ENCODE peak calls at places on chromosomes 13 and 19, in six cellular contexts. R, U, X, F, N and D are unnamed samples.

GRCh38 chr13:27211771-27212364 is 39.5 kb upstream of the RPL21 start:
- DNase-seq in R (no peak), X (no peak), U (no peak), F (peak; percentile 24), N (no peak), D (no peak)

GRCh38 chr13:40315416-40316064 is 350.9 kb downstream of the FOXO1 start:
- DNase-seq in R (no peak), X (no peak), N (no peak), U (no peak), F (no peak), D (no peak)

GRCh38 chr13:40664100-40665060 is 2.1 kb downstream of the FOXO1 start:
- DNase-seq in R (peak; percentile 91), F (no peak), N (peak; percentile 62), X (peak; percentile 41), U (peak; percentile 67), D (peak; percentile 38)

GRCh38 chr19:21483589-21484170 is 21.7 kb upstream of the ZNF429 start:
- DNase-seq in R (peak; percentile 82), N (no peak), F (no peak), X (no peak), U (peak; percentile 23), D (peak; percentile 21)

GRCh38 chr13:25902946-25903345 is 148.9 kb downstream of the SHISA2 start:
- DNase-seq in X (no peak), F (no peak), U (no peak), N (no peak), R (no peak), D (no peak)

GRCh38 chr19:50205681-50206138 is 2.3 kb downstream of the MYH14 start:
- DNase-seq in X (no peak), N (no peak), F (no peak), R (no peak), U (no peak), D (no peak)

GRCh38 chr19:20776083-20777076 is at the start of gene ZNF66:
- DNase-seq in X (peak; percentile 87), U (peak; percentile 99), R (peak; percentile 97), F (peak; percentile 94), N (peak; percentile 82), D (peak; percentile 92)

GRCh38 chr13:48356750-48357149 is 53.2 kb downstream of the RB1 start:
- DNase-seq in U (no peak), F (no peak), N (no peak), R (no peak), X (no peak), D (no peak)

GRCh38 chr13:101416181-101417042 is at the start of gene NALCN:
- DNase-seq in R (peak; percentile 54), N (no peak), U (peak; percentile 63), F (no peak), X (peak; percentile 40), D (no peak)

GRCh38 chr13:24632382-24633121 is 47.7 kb upstream of the ATP12A start:
- DNase-seq in R (no peak), X (no peak), U (no peak), F (no peak), N (no peak), D (no peak)

GRCh38 chr19:34269968-34270621 is 15.7 kb downstream of the GARRE1 start:
- DNase-seq in U (peak; percentile 76), R (peak; percentile 70), N (peak; percentile 70), F (no peak), X (peak; percentile 47), D (no peak)

GRCh38 chr19:41707502-41707812 is 969 bp upstream of the CEACAM5 start:
- DNase-seq in N (no peak), U (no peak), R (no peak), X (no peak), F (no peak), D (no peak)

GRCh38 chr13:104318121-104318520 is 1251.9 kb upstream of the SLC10A2 start:
- DNase-seq in X (peak; percentile 2), R (no peak), N (peak; percentile 38), F (no peak), U (peak; percentile 55), D (no peak)

GRCh38 chr13:78176880-78177279 is 258.2 kb upstream of the EDNRB start:
- DNase-seq in R (no peak), U (no peak), N (no peak), F (no peak), X (no peak), D (no peak)

GRCh38 chr19:33512021-33512420 is 9.6 kb downstream of the PEPD start:
- DNase-seq in F (no peak), N (no peak), R (no peak), U (no peak), X (no peak), D (no peak)

GRCh38 chr13:25806304-25806974 is 245.4 kb downstream of the SHISA2 start:
- DNase-seq in F (no peak), R (no peak), U (no peak), X (no peak), N (no peak), D (no peak)

GRCh38 chr13:24716446-24716845 is 36.2 kb downstream of the ATP12A start:
- DNase-seq in R (no peak), X (no peak), U (no peak), N (no peak), F (no peak), D (no peak)

GRCh38 chr13:46726347-46726746 is 70.6 kb downstream of the ESD start:
- DNase-seq in U (no peak), N (no peak), F (no peak), R (no peak), X (no peak), D (no peak)

GRCh38 chr13:84574851-84575250 is 692.6 kb upstream of the SLITRK1 start:
- DNase-seq in X (peak; percentile 0), N (peak; percentile 46), U (peak; percentile 29), R (no peak), F (no peak), D (no peak)

GRCh38 chr13:100485265-100485664 is 103.3 kb downstream of the GGACT start:
- DNase-seq in X (no peak), U (no peak), F (no peak), N (no peak), R (no peak), D (no peak)

GRCh38 chr19:53076984-53077383 is 26.2 kb downstream of the ZNF160 start:
- DNase-seq in U (peak; percentile 91), X (peak; percentile 35), R (peak; percentile 67), F (no peak), N (no peak), D (peak; percentile 54)

GRCh38 chr19:49249933-49250332 is 75.1 kb downstream of the SLC6A16 start:
- DNase-seq in R (no peak), F (no peak), X (no peak), N (no peak), U (no peak), D (no peak)

GRCh38 chr19:47719047-47719885 is 6.0 kb downstream of the EHD2 start:
- DNase-seq in F (peak; percentile 95), X (peak; percentile 95), U (peak; percentile 71), N (no peak), R (peak; percentile 93), D (no peak)

GRCh38 chr19:16118489-16119033 is 6.9 kb downstream of the RAB8A start:
- DNase-seq in N (peak; percentile 95), F (no peak), R (peak; percentile 59), X (no peak), U (peak; percentile 52), D (no peak)

GRCh38 chr19:42246143-42246868 is 3.9 kb upstream of the GSK3A start:
- DNase-seq in R (peak; percentile 81), F (peak; percentile 81), X (peak; percentile 94), U (peak; percentile 91), N (peak; percentile 20), D (no peak)

GRCh38 chr19:46732966-46733692 is 12.7 kb upstream of the FKRP start:
- DNase-seq in U (peak; percentile 72), R (peak; percentile 76), N (peak; percentile 74), X (no peak), F (no peak), D (peak; percentile 27)

GRCh38 chr19:3551808-3552095 is 5.6 kb downstream of the MFSD12 start:
- DNase-seq in N (no peak), F (no peak), R (no peak), U (no peak), X (no peak), D (no peak)

GRCh38 chr13:27273658-27274425 is 3.2 kb downstream of the RASL11A start:
- DNase-seq in U (no peak), X (peak; percentile 89), F (no peak), R (no peak), N (no peak), D (no peak)

GRCh38 chr13:76860706-76861105 is 25.5 kb downstream of the KCTD12 start:
- DNase-seq in R (no peak), X (no peak), U (no peak), F (no peak), N (no peak), D (no peak)

GRCh38 chr13:44884076-44884729 is 105.1 kb downstream of the NUFIP1 start:
- DNase-seq in N (no peak), U (no peak), F (peak; percentile 65), R (no peak), X (peak; percentile 85), D (no peak)

GRCh38 chr19:21109116-21109515 is 27.1 kb downstream of the ZNF714 start:
- DNase-seq in R (no peak), U (no peak), N (no peak), X (no peak), F (no peak), D (no peak)

GRCh38 chr13:25300861-25301346 is 521 bp upstream of the NUP58 start:
- DNase-seq in R (peak; percentile 55), F (no peak), X (peak; percentile 4), U (no peak), N (no peak), D (no peak)

GRCh38 chr13:110860986-110861385 is 53.9 kb downstream of the ANKRD10 start:
- DNase-seq in U (no peak), N (no peak), X (no peak), R (no peak), F (no peak), D (no peak)

GRCh38 chr13:47114030-47114429 is 217.2 kb upstream of the HTR2A start:
- DNase-seq in N (no peak), F (peak; percentile 22), R (no peak), U (no peak), X (peak; percentile 43), D (no peak)

GRCh38 chr19:48872884-48873475 is 759 bp downstream of the PPP1R15A start:
- DNase-seq in R (peak; percentile 90), U (peak; percentile 69), X (peak; percentile 93), N (peak; percentile 89), F (peak; percentile 89), D (peak; percentile 95)

GRCh38 chr19:10104665-10105221 is 1.4 kb upstream of the PPAN start:
- DNase-seq in X (no peak), R (no peak), F (no peak), U (no peak), N (peak; percentile 59), D (peak; percentile 52)

GRCh38 chr19:46068345-46069258 is 27.8 kb upstream of the IGFL4 start:
- DNase-seq in R (no peak), F (peak; percentile 78), U (no peak), N (peak; percentile 31), X (peak; percentile 23), D (no peak)

GRCh38 chr13:107203146-107203847 is 635.4 kb upstream of the ARGLU1 start:
- DNase-seq in X (no peak), U (no peak), N (peak; percentile 26), R (no peak), F (no peak), D (peak; percentile 3)